ENCODE peak calls at places on chromosomes 3 and 15, in ten cellular contexts. D is HepG2, U is A549, R is psoas muscle, N is heart left ventricle, Z is neural progenitor cell, B is PC-3, I is hepatocyte, V is colonic mucosa, Y is uterus. G is an unnamed sample.

GRCh38 chr15:45314960-45315359 is 62.9 kb downstream of the SLC28A2 start:
- DNase-seq in V (no peak), N (peak; percentile 39), U (no peak), B (peak; percentile 65), Z (peak; percentile 58), D (no peak), I (peak; percentile 55), Y (no peak), R (no peak), G (no peak)

GRCh38 chr15:56806147-56806536 is 72.8 kb upstream of the ZNF280D start:
- DNase-seq in D (no peak), R (no peak), B (no peak), I (no peak), Z (no peak), Y (no peak), N (no peak), U (no peak), V (no peak), G (no peak)

GRCh38 chr3:149784064-149784704 is 8.2 kb downstream of the ANKUB1 start:
- DNase-seq in I (no peak), U (no peak), B (peak; percentile 7), D (no peak), Y (no peak), V (no peak), R (no peak), N (peak; percentile 39), Z (no peak), G (no peak)

GRCh38 chr3:53167418-53168174 is 6.6 kb downstream of the PRKCD start:
- DNase-seq in Z (peak; percentile 46), B (no peak), D (no peak), R (no peak), I (no peak), N (no peak), V (no peak), Y (no peak), U (no peak), G (no peak)

GRCh38 chr3:155332668-155333160 is 39.2 kb upstream of the STRIT1 start:
- DNase-seq in U (no peak), V (no peak), Z (no peak), B (no peak), D (no peak), Y (no peak), I (no peak), N (no peak), R (no peak), G (no peak)

GRCh38 chr3:138936763-138937689 is 9.9 kb downstream of the FOXL2 start:
- DNase-seq in I (no peak), Z (peak; percentile 36), R (peak; percentile 54), U (no peak), D (no peak), B (no peak), N (no peak), V (no peak), Y (no peak), G (no peak)

GRCh38 chr15:78778422-78778821 is 32.8 kb downstream of the ADAMTS7 start:
- DNase-seq in D (no peak), Z (no peak), U (no peak), Y (no peak), N (no peak), B (no peak), R (no peak), V (no peak), I (no peak), G (no peak)

GRCh38 chr3:77562089-77562488 is 522.2 kb downstream of the ROBO2 start:
- DNase-seq in B (no peak), N (no peak), Z (no peak), D (no peak), Y (no peak), V (no peak), R (no peak), U (no peak), I (no peak), G (no peak)

GRCh38 chr3:117454928-117455327 is 745.3 kb downstream of the TUSC7 start:
- DNase-seq in B (no peak), V (no peak), R (no peak), Y (no peak), D (no peak), U (no peak), I (no peak), N (no peak), Z (no peak), G (no peak)
- TF ChIP-seq CTCF in B (no peak), V (no peak), R (no peak), Y (no peak), D (no peak), U (no peak), I (no peak), N (no peak), Z (no peak), G (no peak)

DNA sequence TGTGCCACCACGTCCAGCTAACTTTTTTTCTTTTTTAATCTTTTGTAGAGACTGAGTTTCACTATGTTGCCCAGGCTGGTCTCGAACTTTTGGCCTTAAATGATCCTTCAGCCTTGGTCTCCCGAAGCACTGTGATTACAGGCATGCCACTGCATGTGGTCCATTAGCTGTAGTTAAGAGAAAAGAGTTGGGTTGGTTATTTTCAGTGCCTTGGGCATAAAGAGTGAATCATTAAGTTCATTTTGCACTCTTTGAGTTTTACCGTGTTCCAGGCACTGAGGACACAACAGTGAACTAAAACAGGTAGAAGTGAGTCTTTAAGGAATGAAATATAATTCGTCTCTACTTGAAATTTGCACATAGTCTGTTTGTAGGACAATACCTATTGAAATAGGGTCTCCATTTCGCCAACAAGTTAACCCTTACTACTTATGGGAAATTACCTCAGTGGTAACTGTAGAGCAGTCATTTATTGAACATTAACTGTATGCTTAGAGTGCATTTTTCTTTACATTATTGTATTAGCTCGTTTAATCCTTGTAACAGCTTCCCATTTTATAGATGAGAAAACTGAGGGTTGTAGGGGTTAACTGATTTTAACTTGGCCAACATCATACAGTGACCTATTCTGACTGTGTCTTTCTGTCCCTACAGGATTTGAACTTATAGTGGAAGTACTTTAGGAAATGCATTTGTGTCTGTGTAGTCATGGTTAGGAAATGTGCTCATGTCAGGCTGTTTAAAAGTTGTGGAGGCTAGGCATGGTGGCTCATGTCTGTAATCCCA is 22.7 kb upstream of the TRAK1 start:
- DNase-seq in I (no peak), Y (no peak), U (no peak), Z (no peak), V (no peak), R (no peak), B (no peak), D (no peak), N (no peak), G (no peak)
- H3K4me1 ChIP-seq in I (peaks cover 19% of the 10 kb centered on the region), Y (peaks cover 19% of the 10 kb centered on the region), U (peaks cover 63% of the 10 kb centered on the region), Z (peaks cover 23% of the 10 kb centered on the region), V (peaks cover 31% of the 10 kb centered on the region), R (peaks cover 61% of the 10 kb centered on the region), B (peaks cover 29% of the 10 kb centered on the region), D (peaks cover 70% of the 10 kb centered on the region), N (peaks cover 99% of the 10 kb centered on the region), G (peaks cover 42% of the 10 kb centered on the region)

GRCh38 chr3:197525706-197526105 is 30.1 kb downstream of the BDH1 start:
- DNase-seq in B (peak; percentile 53), Z (peak; percentile 39), N (no peak), I (no peak), R (no peak), V (no peak), Y (no peak), D (peak; percentile 68), U (no peak), G (no peak)
- TF ChIP-seq CTCF in B (peak; percentile 76), Z (peak; percentile 31), N (no peak), I (peak; percentile 15), R (no peak), V (no peak), Y (no peak), D (peak; percentile 89), U (peak; percentile 20), G (no peak)

GRCh38 chr15:25825215-25825614 is 37.9 kb downstream of the ATP10A start:
- DNase-seq in B (no peak), Y (no peak), V (no peak), D (no peak), N (no peak), I (no peak), Z (no peak), U (no peak), R (no peak), G (no peak)
- H3K4me1 ChIP-seq in B (peaks cover 2% of the 10 kb centered on the region), Y (no peaks in the 10 kb centered on the region), V (no peaks in the 10 kb centered on the region), D (no peaks in the 10 kb centered on the region), N (peaks cover 3% of the 10 kb centered on the region), I (peaks cover 1% of the 10 kb centered on the region), Z (no peaks in the 10 kb centered on the region), U (peaks cover 30% of the 10 kb centered on the region), R (no peaks in the 10 kb centered on the region), G (no peaks in the 10 kb centered on the region)

GRCh38 chr3:3170998-3171397 is 8.5 kb downstream of the CRBN start:
- DNase-seq in Z (peak; percentile 28), N (no peak), Y (no peak), V (no peak), D (no peak), R (no peak), I (peak; percentile 32), B (peak; percentile 58), U (peak; percentile 21), G (no peak)
- TF ChIP-seq CTCF in Z (peak; percentile 59), N (peak; percentile 43), Y (no peak), V (peak; percentile 16), D (peak; percentile 41), R (peak; percentile 19), I (peak; percentile 52), B (peak; percentile 58), U (peak; percentile 42), G (peak; percentile 16)

G was measured in lung.